ENCODE peak calls at places on chromosome 15, in eight cellular contexts. Z is central memory CD4-positive, alpha-beta T cell; G is left lobe of liver; E is HEK293T; Y is stimulated activated CD4-positive, alpha-beta T cell treated with anti-CD3 and anti-CD28 coated beads, Interleukin-2, amount 100 ng/mL, for 48 hours; X is activated naive CD8-positive, alpha-beta T cell treated with anti-CD3 and anti-CD28 coated beads, Interleukin-2, amount 50 U/mL, for 16 hours; R is GM04504; A is cardiac fibroblast. I is an unnamed sample.

GRCh38 chr15:77889009-77889806 is 188.3 kb downstream of the TBC1D2B start:
- DNase-seq in Z (no peak), R (no peak), E (no peak), A (no peak), Y (no peak), X (no peak), G (no peak), I (no peak)

GRCh38 chr15:34716111-34716510 is 38.7 kb downstream of the GJD2 start:
- DNase-seq in E (no peak), Z (no peak), A (no peak), G (peak), R (no peak), X (no peak), Y (no peak), I (no peak)

GRCh38 chr15:40063563-40064011 is 24.6 kb upstream of the SRP14 start:
- DNase-seq in Y (no peak), X (no peak), E (no peak), G (no peak), Z (no peak), A (peak), R (peak), I (no peak)

GRCh38 chr15:53378096-53378620 is 381.3 kb downstream of the WDR72 start:
- DNase-seq in X (no peak), E (no peak), A (no peak), Z (no peak), G (no peak), R (no peak), Y (no peak), I (no peak)

GRCh38 chr15:43516185-43516584 is 1.2 kb upstream of the MAP1A start:
- DNase-seq in G (no peak), E (no peak), A (peak), Z (no peak), Y (no peak), R (no peak), X (no peak), I (no peak)

GRCh38 chr15:94584833-94585244 is 353.5 kb downstream of the MCTP2 start:
- DNase-seq in Y (peak), Z (peak), R (no peak), X (peak), A (peak), G (no peak), E (no peak), I (peak)

GRCh38 chr15:62112051-62112450 is 45.3 kb downstream of the C2CD4A start:
- DNase-seq in X (no peak), Y (no peak), E (no peak), A (no peak), R (no peak), G (no peak), Z (no peak), I (no peak)

GRCh38 chr15:62462721-62463120 is 297.6 kb upstream of the C2CD4B start:
- DNase-seq in X (no peak), R (no peak), A (no peak), Z (no peak), G (no peak), Y (no peak), E (no peak), I (no peak)

GRCh38 chr15:53811530-53811929 is 52.1 kb upstream of the WDR72 start:
- DNase-seq in Y (no peak), A (no peak), G (no peak), R (no peak), X (no peak), E (no peak), Z (no peak), I (no peak)

GRCh38 chr15:25181290-25182097 is 226.7 kb downstream of the SNRPN start:
- DNase-seq in X (no peak), A (no peak), G (peak), Z (no peak), E (no peak), Y (no peak), R (no peak), I (no peak)

GRCh38 chr15:100628746-100629145 is 26.4 kb downstream of the ASB7 start:
- DNase-seq in Y (no peak), G (no peak), Z (no peak), X (no peak), E (no peak), A (peak), R (peak), I (no peak)

GRCh38 chr15:77292924-77293558 is 126.9 kb downstream of the PEAK1 start:
- DNase-seq in R (no peak), A (no peak), G (no peak), E (no peak), X (no peak), Y (no peak), Z (no peak), I (no peak)

GRCh38 chr15:41941644-41942415 is 30.5 kb downstream of the EHD4 start:
- DNase-seq in Z (no peak), R (no peak), A (no peak), E (no peak), Y (no peak), G (no peak), X (no peak), I (no peak)

GRCh38 chr15:35136552-35136951 is 51.5 kb upstream of the NANOGP8 start:
- DNase-seq in Z (no peak), Y (no peak), A (no peak), X (no peak), G (no peak), E (no peak), R (no peak), I (peak)

GRCh38 chr15:63379492-63380150 is 2.0 kb downstream of the CA12 start:
- DNase-seq in Y (no peak), X (no peak), Z (no peak), G (no peak), A (no peak), E (no peak), R (no peak), I (no peak)

GRCh38 chr15:40106203-40107161 is 2.2 kb downstream of the BMF start:
- DNase-seq in R (no peak), E (no peak), G (peak), A (peak), Z (no peak), X (no peak), Y (no peak), I (no peak)

GRCh38 chr15:82571722-82572222 is 31.5 kb upstream of the RPS17 start:
- DNase-seq in Y (no peak), X (no peak), A (peak), Z (no peak), R (peak), G (no peak), E (peak), I (no peak)

GRCh38 chr15:39833515-39833981 is 50.9 kb upstream of the FSIP1 start:
- DNase-seq in G (no peak), Z (no peak), X (no peak), A (peak), R (peak), E (no peak), Y (no peak), I (no peak)

GRCh38 chr15:45535486-45536042 is 13.0 kb upstream of the SLC30A4 start:
- DNase-seq in R (no peak), G (no peak), A (no peak), X (no peak), Z (no peak), E (no peak), Y (no peak), I (no peak)

GRCh38 chr15:34647569-34648334 is 64.3 kb upstream of the GOLGA8B start:
- DNase-seq in R (no peak), Z (no peak), A (no peak), G (no peak), Y (no peak), E (no peak), X (no peak), I (no peak)

GRCh38 chr15:29053006-29053405 is 167.2 kb downstream of the APBA2 start:
- DNase-seq in E (no peak), X (no peak), Z (no peak), G (no peak), Y (no peak), R (no peak), A (no peak), I (no peak)

GRCh38 chr15:55774113-55774970 is 31.4 kb upstream of the PRTG start:
- DNase-seq in Y (peak), X (no peak), A (peak), G (no peak), R (no peak), E (peak), Z (no peak), I (peak)

GRCh38 chr15:89591834-89592233 is 16.6 kb downstream of the TICRR start:
- DNase-seq in A (peak), Y (no peak), Z (no peak), X (no peak), R (no peak), G (no peak), E (no peak), I (no peak)

GRCh38 chr15:70023064-70023768 is 74.5 kb downstream of the TLE3 start:
- DNase-seq in Y (peak), R (peak), A (peak), X (no peak), G (no peak), Z (peak), E (no peak), I (peak)

GRCh38 chr15:68022061-68022460 is 32.1 kb upstream of the PIAS1 start:
- DNase-seq in R (no peak), E (no peak), G (peak), X (no peak), A (no peak), Z (no peak), Y (no peak), I (no peak)

GRCh38 chr15:60975203-60975602 is 253.9 kb downstream of the RORA start:
- DNase-seq in Z (no peak), A (peak), R (no peak), G (no peak), E (no peak), X (no peak), Y (no peak), I (no peak)

GRCh38 chr15:78325092-78325843 is 14.9 kb upstream of the CRABP1 start:
- DNase-seq in G (no peak), R (no peak), X (no peak), Y (no peak), Z (no peak), A (peak), E (no peak), I (no peak)

GRCh38 chr15:60758961-60759729 is 280.2 kb upstream of the ICE2 start:
- DNase-seq in G (no peak), Z (no peak), E (no peak), A (peak), R (peak), Y (no peak), X (no peak), I (no peak)

I was measured in GM12891.